ENCODE peak calls at places on chromosome 20, in nine cellular contexts. One of them, this sample, is unnamed.
A peak's percentile ranks its signal among the peaks of the same experiment; 100 is the strongest.

GRCh38 chr20:2293971-2294370 is 1.8 kb upstream of the TGM3 start:
- DNase-seq in brain microvascular endothelial cell: no peak
- DNase-seq in AG10803: no peak
- DNase-seq in glutamatergic neuron: no peak
- DNase-seq in hepatocyte: no peak
- DNase-seq in BE2C: no peak
- DNase-seq in B cell: no peak
- DNase-seq in pancreas: no peak
- DNase-seq in cardiac fibroblast: no peak
- DNase-seq in this sample: no peak

GRCh38 chr20:51457281-51457932 is 85.1 kb downstream of the NFATC2 start:
- DNase-seq in pancreas: no peak
- DNase-seq in AG10803: peak; percentile 73
- DNase-seq in BE2C: peak; percentile 51
- DNase-seq in glutamatergic neuron: no peak
- DNase-seq in brain microvascular endothelial cell: peak; percentile 73
- DNase-seq in cardiac fibroblast: peak; percentile 79
- DNase-seq in B cell: no peak
- DNase-seq in hepatocyte: peak; percentile 70
- DNase-seq in this sample: no peak

GRCh38 chr20:38726849-38727601 is 2.7 kb downstream of the SLC32A1 start:
- DNase-seq in glutamatergic neuron: peak; percentile 88
- DNase-seq in pancreas: peak; percentile 71
- DNase-seq in hepatocyte: no peak
- DNase-seq in brain microvascular endothelial cell: no peak
- DNase-seq in AG10803: no peak
- DNase-seq in BE2C: peak; percentile 84
- DNase-seq in B cell: peak; percentile 63
- DNase-seq in cardiac fibroblast: peak; percentile 29
- DNase-seq in this sample: no peak

GRCh38 chr20:18056174-18057105 is 1.3 kb downstream of the OVOL2 start:
- DNase-seq in hepatocyte: peak; percentile 57
- DNase-seq in cardiac fibroblast: no peak
- DNase-seq in AG10803: no peak
- DNase-seq in pancreas: peak; percentile 79
- DNase-seq in B cell: peak; percentile 69
- DNase-seq in brain microvascular endothelial cell: no peak
- DNase-seq in glutamatergic neuron: peak; percentile 48
- DNase-seq in BE2C: no peak
- DNase-seq in this sample: no peak

GRCh38 chr20:5041433-5041832 is 40.1 kb upstream of the SLC23A2 start:
- DNase-seq in B cell: no peak
- DNase-seq in AG10803: peak; percentile 86
- DNase-seq in BE2C: peak; percentile 10
- DNase-seq in cardiac fibroblast: peak; percentile 87
- DNase-seq in brain microvascular endothelial cell: peak; percentile 65
- DNase-seq in hepatocyte: peak; percentile 13
- DNase-seq in pancreas: no peak
- DNase-seq in glutamatergic neuron: no peak
- DNase-seq in this sample: no peak

GRCh38 chr20:11716239-11716944 is 201.3 kb upstream of the BTBD3 start:
- DNase-seq in brain microvascular endothelial cell: peak; percentile 90
- DNase-seq in B cell: no peak
- DNase-seq in AG10803: peak; percentile 88
- DNase-seq in cardiac fibroblast: peak; percentile 72
- DNase-seq in BE2C: peak; percentile 15
- DNase-seq in hepatocyte: peak; percentile 66
- DNase-seq in glutamatergic neuron: peak; percentile 27
- DNase-seq in pancreas: no peak
- DNase-seq in this sample: no peak

GRCh38 chr20:17648782-17649730 is 33.0 kb downstream of the RRBP1 start:
- DNase-seq in BE2C: no peak
- DNase-seq in hepatocyte: no peak
- DNase-seq in pancreas: peak; percentile 83
- DNase-seq in cardiac fibroblast: no peak
- DNase-seq in brain microvascular endothelial cell: no peak
- DNase-seq in glutamatergic neuron: no peak
- DNase-seq in AG10803: no peak
- DNase-seq in B cell: peak; percentile 79
- DNase-seq in this sample: no peak

GRCh38 chr20:53517146-53517545 is 76.5 kb downstream of the ZNF217 start:
- DNase-seq in B cell: no peak
- DNase-seq in pancreas: peak; percentile 21
- DNase-seq in cardiac fibroblast: no peak
- DNase-seq in brain microvascular endothelial cell: peak; percentile 7
- DNase-seq in AG10803: no peak
- DNase-seq in BE2C: no peak
- DNase-seq in hepatocyte: peak; percentile 38
- DNase-seq in glutamatergic neuron: no peak
- DNase-seq in this sample: no peak

GRCh38 chr20:1835531-1835930 is 59.7 kb upstream of the SIRPA start:
- DNase-seq in AG10803: no peak
- DNase-seq in hepatocyte: peak; percentile 40
- DNase-seq in B cell: no peak
- DNase-seq in BE2C: no peak
- DNase-seq in glutamatergic neuron: no peak
- DNase-seq in cardiac fibroblast: no peak
- DNase-seq in brain microvascular endothelial cell: no peak
- DNase-seq in pancreas: no peak
- DNase-seq in this sample: no peak

GRCh38 chr20:37072293-37073196 is 23.3 kb downstream of the RBL1 start:
- DNase-seq in B cell: no peak
- DNase-seq in glutamatergic neuron: no peak
- DNase-seq in hepatocyte: no peak
- DNase-seq in BE2C: no peak
- DNase-seq in AG10803: no peak
- DNase-seq in brain microvascular endothelial cell: no peak
- DNase-seq in cardiac fibroblast: no peak
- DNase-seq in pancreas: no peak
- DNase-seq in this sample: no peak

DNA sequence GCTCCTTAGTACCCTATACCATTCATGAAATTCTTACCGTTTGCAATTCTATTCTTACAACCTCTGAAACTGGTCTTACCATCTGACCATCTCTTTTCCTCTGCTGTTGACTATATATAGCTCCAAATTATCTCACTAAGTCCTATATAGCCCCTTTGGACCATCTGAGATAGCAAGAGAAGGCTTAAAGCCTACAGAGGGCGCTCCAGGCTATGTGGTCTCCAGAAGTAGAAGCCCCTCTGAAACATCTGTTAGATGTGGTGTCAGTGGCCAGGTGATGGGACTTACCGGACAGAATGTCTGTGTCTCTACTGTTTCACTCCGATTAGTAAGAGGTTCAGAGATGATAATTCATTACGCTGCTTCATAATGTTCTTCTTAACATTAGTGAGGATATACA is 140.7 kb upstream of the BMP2 start:
- DNase-seq in glutamatergic neuron: no peak
- DNase-seq in brain microvascular endothelial cell: no peak
- DNase-seq in cardiac fibroblast: no peak
- DNase-seq in B cell: no peak
- DNase-seq in pancreas: no peak
- DNase-seq in BE2C: peak; percentile 3
- DNase-seq in hepatocyte: no peak
- DNase-seq in AG10803: no peak
- DNase-seq in this sample: no peak
- TF ChIP-seq CTCF in glutamatergic neuron: no peak
- TF ChIP-seq CTCF in brain microvascular endothelial cell: peak; percentile 30
- TF ChIP-seq CTCF in cardiac fibroblast: peak; percentile 5
- TF ChIP-seq CTCF in B cell: no peak
- TF ChIP-seq CTCF in pancreas: no peak
- TF ChIP-seq CTCF in BE2C: no peak
- TF ChIP-seq CTCF in hepatocyte: no peak
- TF ChIP-seq CTCF in AG10803: no peak
- TF ChIP-seq CTCF in this sample: no peak

GRCh38 chr20:44691424-44692423 is 23.4 kb upstream of the CCN5 start:
- DNase-seq in cardiac fibroblast: no peak
- DNase-seq in hepatocyte: no peak
- DNase-seq in BE2C: no peak
- DNase-seq in AG10803: peak; percentile 92
- DNase-seq in pancreas: no peak
- DNase-seq in glutamatergic neuron: no peak
- DNase-seq in brain microvascular endothelial cell: no peak
- DNase-seq in B cell: peak; percentile 2
- DNase-seq in this sample: no peak

GRCh38 chr20:44686934-44687333 is 28.2 kb upstream of the CCN5 start:
- DNase-seq in pancreas: no peak
- DNase-seq in hepatocyte: no peak
- DNase-seq in brain microvascular endothelial cell: no peak
- DNase-seq in AG10803: no peak
- DNase-seq in cardiac fibroblast: no peak
- DNase-seq in glutamatergic neuron: no peak
- DNase-seq in B cell: no peak
- DNase-seq in BE2C: no peak
- DNase-seq in this sample: no peak

GRCh38 chr20:44689809-44690208 is 25.4 kb upstream of the CCN5 start:
- DNase-seq in B cell: peak; percentile 1
- DNase-seq in AG10803: no peak
- DNase-seq in cardiac fibroblast: no peak
- DNase-seq in brain microvascular endothelial cell: no peak
- DNase-seq in BE2C: no peak
- DNase-seq in hepatocyte: no peak
- DNase-seq in glutamatergic neuron: peak; percentile 59
- DNase-seq in pancreas: no peak
- DNase-seq in this sample: no peak

GRCh38 chr20:44690781-44691423 is 24.3 kb upstream of the CCN5 start:
- DNase-seq in brain microvascular endothelial cell: no peak
- DNase-seq in pancreas: no peak
- DNase-seq in cardiac fibroblast: no peak
- DNase-seq in B cell: peak; percentile 1
- DNase-seq in glutamatergic neuron: no peak
- DNase-seq in BE2C: no peak
- DNase-seq in hepatocyte: no peak
- DNase-seq in AG10803: peak; percentile 61
- DNase-seq in this sample: no peak

DNA sequence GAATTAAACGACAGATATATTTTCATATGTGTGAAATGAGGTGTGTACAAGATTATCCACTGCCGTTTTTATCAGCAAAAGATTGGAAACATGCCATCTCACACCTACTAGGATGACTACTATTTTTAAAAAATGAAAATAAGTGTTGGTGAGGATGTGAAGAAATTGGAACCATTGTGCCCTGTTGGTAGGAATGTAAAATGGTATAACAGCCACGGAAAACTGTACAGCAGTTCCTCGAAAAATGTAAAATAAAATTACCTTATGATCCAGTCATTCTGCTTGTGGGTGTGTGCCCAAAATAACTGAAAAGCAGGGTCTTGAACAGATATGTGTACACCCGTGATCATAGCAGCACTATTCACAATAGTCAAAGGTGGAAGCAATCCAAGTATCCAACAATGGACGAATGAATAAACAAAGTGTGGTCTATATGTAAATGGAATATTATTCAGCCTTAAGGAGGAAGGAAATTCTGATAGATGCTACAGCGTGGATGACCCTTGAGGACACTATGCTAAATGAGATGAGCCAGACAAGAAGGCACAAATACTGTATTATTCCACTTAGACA is 27.0 kb upstream of the CCN5 start:
- DNase-seq in AG10803: no peak
- DNase-seq in glutamatergic neuron: no peak
- DNase-seq in B cell: no peak
- DNase-seq in BE2C: no peak
- DNase-seq in brain microvascular endothelial cell: no peak
- DNase-seq in pancreas: no peak
- DNase-seq in hepatocyte: no peak
- DNase-seq in cardiac fibroblast: no peak
- DNase-seq in this sample: no peak
- TF ChIP-seq CTCF in AG10803: peak; percentile 27
- TF ChIP-seq CTCF in glutamatergic neuron: no peak
- TF ChIP-seq CTCF in B cell: no peak
- TF ChIP-seq CTCF in BE2C: no peak
- TF ChIP-seq CTCF in brain microvascular endothelial cell: no peak
- TF ChIP-seq CTCF in pancreas: no peak
- TF ChIP-seq CTCF in hepatocyte: no peak
- TF ChIP-seq CTCF in cardiac fibroblast: no peak
- TF ChIP-seq CTCF in this sample: no peak

DNA sequence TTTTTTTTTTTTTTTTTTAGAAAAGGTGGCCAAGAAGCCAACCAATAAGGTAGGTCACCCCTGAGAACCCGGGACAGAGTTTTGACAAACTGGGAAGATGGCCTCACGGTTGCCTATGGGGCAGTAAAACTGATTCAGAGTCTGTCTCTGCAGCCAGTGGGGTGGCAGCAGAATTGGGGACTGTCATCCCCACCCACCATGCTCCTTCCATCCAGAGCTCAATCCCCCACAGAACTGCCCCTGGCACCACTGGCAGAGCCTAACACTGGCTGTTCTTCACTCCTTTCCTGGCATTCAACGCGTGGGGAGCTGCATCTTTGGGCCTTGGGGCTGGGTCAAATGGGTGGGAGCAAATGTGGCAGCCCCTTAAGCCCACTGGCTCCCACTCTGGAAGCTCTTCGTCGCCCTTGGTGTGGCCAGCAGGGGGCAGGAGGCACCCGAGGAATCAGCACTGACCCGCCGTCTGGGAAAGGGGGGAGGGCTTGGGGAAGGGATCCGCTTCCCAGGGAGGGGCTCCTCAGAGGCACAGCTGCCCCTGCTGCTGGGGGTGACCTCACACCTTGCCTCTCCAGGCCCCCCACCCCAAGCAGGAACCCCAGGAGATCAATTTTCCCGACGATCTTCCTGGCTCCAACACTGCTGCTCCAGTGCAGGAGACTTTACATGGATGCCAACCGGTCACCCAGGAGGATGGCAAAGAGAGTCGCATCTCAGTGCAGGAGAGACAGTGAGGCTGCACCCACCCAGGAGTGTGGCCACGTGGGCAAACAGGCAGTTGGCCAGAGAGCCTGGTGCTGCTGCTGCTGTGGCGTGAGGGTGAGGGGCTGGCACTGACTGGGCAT is 10.4 kb downstream of the CD40 start:
- DNase-seq in brain microvascular endothelial cell: no peak
- DNase-seq in hepatocyte: peak; percentile 40
- DNase-seq in pancreas: peak; percentile 64
- DNase-seq in BE2C: peak; percentile 78
- DNase-seq in B cell: peak; percentile 42
- DNase-seq in AG10803: no peak
- DNase-seq in glutamatergic neuron: peak; percentile 76
- DNase-seq in cardiac fibroblast: peak; percentile 16
- DNase-seq in this sample: no peak
- TF ChIP-seq CTCF in brain microvascular endothelial cell: peak; percentile 82
- TF ChIP-seq CTCF in hepatocyte: peak; percentile 56
- TF ChIP-seq CTCF in pancreas: peak; percentile 44
- TF ChIP-seq CTCF in BE2C: peak; percentile 85
- TF ChIP-seq CTCF in B cell: peak; percentile 52
- TF ChIP-seq CTCF in AG10803: peak; percentile 51
- TF ChIP-seq CTCF in glutamatergic neuron: peak; percentile 84
- TF ChIP-seq CTCF in cardiac fibroblast: peak; percentile 65
- TF ChIP-seq CTCF in this sample: peak; percentile 63

GRCh38 chr20:60884277-60884676 is 367.8 kb upstream of the CDH4 start:
- DNase-seq in brain microvascular endothelial cell: no peak
- DNase-seq in cardiac fibroblast: no peak
- DNase-seq in AG10803: no peak
- DNase-seq in glutamatergic neuron: no peak
- DNase-seq in pancreas: no peak
- DNase-seq in hepatocyte: no peak
- DNase-seq in B cell: no peak
- DNase-seq in BE2C: no peak
- DNase-seq in this sample: no peak

GRCh38 chr20:60882776-60883303 is 369.2 kb upstream of the CDH4 start:
- DNase-seq in pancreas: no peak
- DNase-seq in B cell: no peak
- DNase-seq in hepatocyte: no peak
- DNase-seq in cardiac fibroblast: no peak
- DNase-seq in brain microvascular endothelial cell: no peak
- DNase-seq in glutamatergic neuron: no peak
- DNase-seq in AG10803: no peak
- DNase-seq in BE2C: no peak
- DNase-seq in this sample: no peak

GRCh38 chr20:60883517-60883916 is 368.5 kb upstream of the CDH4 start:
- DNase-seq in AG10803: no peak
- DNase-seq in hepatocyte: no peak
- DNase-seq in pancreas: no peak
- DNase-seq in glutamatergic neuron: no peak
- DNase-seq in cardiac fibroblast: no peak
- DNase-seq in brain microvascular endothelial cell: no peak
- DNase-seq in BE2C: no peak
- DNase-seq in B cell: no peak
- DNase-seq in this sample: no peak
- TF ChIP-seq CTCF in AG10803: no peak
- TF ChIP-seq CTCF in hepatocyte: no peak
- TF ChIP-seq CTCF in pancreas: no peak
- TF ChIP-seq CTCF in glutamatergic neuron: no peak
- TF ChIP-seq CTCF in cardiac fibroblast: no peak
- TF ChIP-seq CTCF in brain microvascular endothelial cell: no peak
- TF ChIP-seq CTCF in BE2C: no peak
- TF ChIP-seq CTCF in B cell: no peak
- TF ChIP-seq CTCF in this sample: no peak

This sample was measured in CD14-positive monocyte.